ENCODE peak calls at places on chromosome 2, in ten cellular contexts. B, C, V, S, W, I, Y, U, G and D are unnamed samples.
A peak's percentile ranks its signal among the peaks of the same experiment; 100 is the strongest.

GRCh38 chr2:234911271-234911670 is 40.5 kb upstream of the SH3BP4 start:
- DNase-seq in V (no peak), I (no peak), B (no peak), S (no peak), W (no peak), Y (no peak), G (no peak), U (no peak), C (peak; percentile 29), D (peak; percentile 92)

GRCh38 chr2:119522561-119523110 is 1.6 kb downstream of the SCTR start:
- DNase-seq in Y (no peak), G (no peak), S (no peak), W (no peak), U (no peak), B (no peak), V (no peak), C (no peak), I (no peak), D (no peak)

GRCh38 chr2:212083492-212083891 is 455.1 kb downstream of the ERBB4 start:
- DNase-seq in S (no peak), B (no peak), W (no peak), Y (no peak), V (no peak), C (no peak), I (no peak), G (no peak), U (no peak), D (no peak)

GRCh38 chr2:119645173-119645846 is 33.7 kb upstream of the TMEM177 start:
- DNase-seq in V (no peak), C (no peak), G (no peak), W (no peak), S (no peak), Y (no peak), U (no peak), I (no peak), B (no peak), D (no peak)

GRCh38 chr2:96315005-96315399 is 9.7 kb upstream of the SNRNP200 start:
- DNase-seq in B (no peak), W (no peak), C (no peak), S (no peak), Y (no peak), G (no peak), U (no peak), I (no peak), V (no peak), D (no peak)

GRCh38 chr2:86314125-86314524 is 23.3 kb downstream of the REEP1 start:
- DNase-seq in B (no peak), Y (no peak), G (no peak), V (no peak), C (no peak), S (no peak), I (no peak), U (no peak), W (no peak), D (no peak)

GRCh38 chr2:216302981-216303676 is 69.2 kb downstream of the MARCHF4 start:
- DNase-seq in S (no peak), V (no peak), U (no peak), I (no peak), C (no peak), G (no peak), Y (no peak), B (no peak), W (no peak), D (peak; percentile 64)

GRCh38 chr2:10373931-10374330 is 71.2 kb downstream of the HPCAL1 start:
- DNase-seq in S (no peak), G (no peak), W (no peak), C (no peak), Y (no peak), U (no peak), I (no peak), B (no peak), V (no peak), D (no peak)

GRCh38 chr2:31049913-31050588 is 88.2 kb downstream of the GALNT14 start:
- DNase-seq in V (no peak), B (no peak), S (no peak), G (peak; percentile 46), Y (no peak), W (no peak), I (no peak), C (no peak), U (no peak), D (no peak)

GRCh38 chr2:230797515-230798495 is 66.9 kb upstream of the ITM2C start:
- DNase-seq in Y (no peak), W (no peak), U (no peak), G (peak; percentile 86), V (no peak), C (no peak), B (no peak), S (no peak), I (no peak), D (no peak)